ENCODE peak calls at places on chromosomes 5 and 9, in four cellular contexts. One of them, this sample, is unnamed.
A peak's percentile ranks its signal among the peaks of the same experiment; 100 is the strongest.

GRCh38 chr9:30773427-30773826 is 1611.0 kb upstream of the ACO1 start:
- DNase-seq in K562: no peak
- DNase-seq in GM12878: no peak
- DNase-seq in H1: no peak
- DNase-seq in this sample: no peak

GRCh38 chr5:68739752-68740151 is 354.1 kb upstream of the SLC30A5 start:
- DNase-seq in K562: no peak
- DNase-seq in H1: no peak
- DNase-seq in GM12878: peak; percentile 28
- DNase-seq in this sample: no peak

GRCh38 chr5:115068239-115069086 is 101.2 kb downstream of the TRIM36 start:
- DNase-seq in H1: no peak
- DNase-seq in GM12878: peak; percentile 57
- DNase-seq in K562: peak; percentile 24
- DNase-seq in this sample: peak; percentile 26

GRCh38 chr5:111930905-111931461 is 174.0 kb upstream of the NREP start:
- DNase-seq in GM12878: no peak
- DNase-seq in H1: no peak
- DNase-seq in K562: no peak
- DNase-seq in this sample: no peak

GRCh38 chr9:69325409-69326212 is 596 bp downstream of the ENTREP1 start:
- DNase-seq in K562: no peak
- DNase-seq in GM12878: no peak
- DNase-seq in H1: no peak
- DNase-seq in this sample: no peak

GRCh38 chr5:58800861-58801540 is 218.1 kb downstream of the RAB3C start:
- DNase-seq in H1: no peak
- DNase-seq in GM12878: no peak
- DNase-seq in K562: no peak
- DNase-seq in this sample: no peak

GRCh38 chr9:97312101-97312500 is 4.6 kb downstream of the CCDC180 start:
- DNase-seq in GM12878: no peak
- DNase-seq in H1: no peak
- DNase-seq in K562: no peak
- DNase-seq in this sample: no peak

GRCh38 chr5:176536132-176536901 is 885 bp downstream of the RNF44 start:
- DNase-seq in H1: no peak
- DNase-seq in GM12878: no peak
- DNase-seq in K562: peak; percentile 83
- DNase-seq in this sample: no peak

GRCh38 chr9:115998661-115999060 is 154.9 kb upstream of the PAPPA start:
- DNase-seq in GM12878: no peak
- DNase-seq in H1: no peak
- DNase-seq in K562: no peak
- DNase-seq in this sample: no peak

GRCh38 chr9:128899566-128900322 is 17.8 kb downstream of the LRRC8A start:
- DNase-seq in GM12878: no peak
- DNase-seq in K562: no peak
- DNase-seq in H1: no peak
- DNase-seq in this sample: no peak

GRCh38 chr9:131107760-131108159 is 11.4 kb downstream of the AIF1L start:
- DNase-seq in H1: no peak
- DNase-seq in GM12878: no peak
- DNase-seq in K562: no peak
- DNase-seq in this sample: no peak

GRCh38 chr5:41408676-41409443 is 101.5 kb downstream of the PLCXD3 start:
- DNase-seq in GM12878: no peak
- DNase-seq in K562: no peak
- DNase-seq in H1: no peak
- DNase-seq in this sample: no peak

GRCh38 chr9:121599186-121599871 is 52.1 kb upstream of the DAB2IP start:
- DNase-seq in GM12878: no peak
- DNase-seq in H1: peak; percentile 68
- DNase-seq in K562: no peak
- DNase-seq in this sample: peak; percentile 71

GRCh38 chr5:170497311-170498038 is 6.3 kb upstream of the KCNIP1 start:
- DNase-seq in K562: no peak
- DNase-seq in H1: no peak
- DNase-seq in GM12878: no peak
- DNase-seq in this sample: no peak

GRCh38 chr5:1745190-1745805 is 54.3 kb downstream of the MRPL36 start:
- DNase-seq in K562: no peak
- DNase-seq in GM12878: no peak
- DNase-seq in H1: no peak
- DNase-seq in this sample: no peak

GRCh38 chr9:20319241-20319640 is 303.1 kb downstream of the MLLT3 start:
- DNase-seq in H1: no peak
- DNase-seq in K562: no peak
- DNase-seq in GM12878: no peak
- DNase-seq in this sample: no peak

GRCh38 chr5:56520951-56521350 is 287.8 kb upstream of the ANKRD55 start:
- DNase-seq in H1: no peak
- DNase-seq in GM12878: no peak
- DNase-seq in K562: no peak
- DNase-seq in this sample: no peak

GRCh38 chr9:96461336-96461735 is 11.4 kb downstream of the HABP4 start:
- DNase-seq in GM12878: no peak
- DNase-seq in H1: no peak
- DNase-seq in K562: no peak
- DNase-seq in this sample: no peak

GRCh38 chr9:71844808-71845207 is 66.2 kb downstream of the ABHD17B start:
- DNase-seq in GM12878: no peak
- DNase-seq in K562: no peak
- DNase-seq in H1: no peak
- DNase-seq in this sample: no peak

GRCh38 chr9:87725900-87726709 is at the start of gene CTSL:
- DNase-seq in GM12878: no peak
- DNase-seq in K562: peak; percentile 86
- DNase-seq in H1: peak; percentile 85
- DNase-seq in this sample: peak; percentile 59

GRCh38 chr9:5650356-5651105 is 21.6 kb downstream of the RIC1 start:
- DNase-seq in GM12878: no peak
- DNase-seq in H1: no peak
- DNase-seq in K562: no peak
- DNase-seq in this sample: no peak

GRCh38 chr5:81397169-81397568 is 3.2 kb upstream of the ACOT12 start:
- DNase-seq in GM12878: no peak
- DNase-seq in K562: no peak
- DNase-seq in H1: no peak
- DNase-seq in this sample: no peak

GRCh38 chr5:168749391-168750100 is 170.4 kb upstream of the PANK3 start:
- DNase-seq in K562: no peak
- DNase-seq in GM12878: no peak
- DNase-seq in H1: no peak
- DNase-seq in this sample: no peak

GRCh38 chr5:168750926-168751325 is 171.8 kb upstream of the PANK3 start:
- DNase-seq in GM12878: no peak
- DNase-seq in K562: no peak
- DNase-seq in H1: no peak
- DNase-seq in this sample: no peak

GRCh38 chr5:168752012-168752411 is 172.8 kb upstream of the PANK3 start:
- DNase-seq in H1: no peak
- DNase-seq in K562: no peak
- DNase-seq in GM12878: no peak
- DNase-seq in this sample: no peak

GRCh38 chr5:168746893-168747640 is 167.9 kb upstream of the PANK3 start:
- DNase-seq in K562: no peak
- DNase-seq in GM12878: no peak
- DNase-seq in H1: no peak
- DNase-seq in this sample: no peak

DNA sequence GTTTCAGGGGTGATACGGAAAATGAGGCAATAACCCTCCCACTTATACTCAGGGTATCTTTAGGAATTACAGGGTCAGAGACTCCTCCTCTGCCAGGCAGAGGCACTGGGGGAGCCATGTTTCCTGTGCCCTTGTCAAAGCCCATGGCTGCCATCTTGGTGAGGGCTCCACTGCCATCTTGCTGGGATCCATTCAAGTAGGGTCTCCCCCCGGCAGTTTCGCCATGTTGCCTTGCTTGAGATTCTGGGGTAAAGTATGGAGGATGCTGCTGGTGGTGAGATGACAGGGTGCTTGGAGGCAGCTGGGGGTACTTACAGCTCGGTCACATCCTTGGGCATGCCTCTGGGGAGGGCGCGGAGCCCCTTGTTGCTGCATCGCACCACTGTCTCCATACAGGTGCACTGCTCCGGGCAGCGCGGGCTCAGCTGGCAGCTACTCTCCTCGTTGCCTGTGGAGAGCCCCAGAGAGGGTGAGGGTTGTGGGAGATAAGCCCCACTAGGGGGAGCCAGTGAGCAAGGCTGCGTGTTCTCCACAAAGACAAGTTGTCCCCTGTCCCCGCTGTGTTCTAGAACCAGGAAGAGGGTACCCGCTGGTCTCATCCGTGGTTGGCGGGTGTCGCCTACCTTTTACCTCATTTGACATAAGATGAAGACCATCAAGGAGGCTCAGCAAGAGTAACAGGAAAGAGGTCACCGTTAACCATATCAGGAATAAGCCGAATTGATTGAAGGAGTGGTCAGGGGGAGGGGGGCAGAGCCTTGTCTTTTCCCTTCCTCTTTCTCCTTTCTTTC is 169.0 kb upstream of the PANK3 start:
- DNase-seq in K562: peak; percentile 74
- DNase-seq in GM12878: no peak
- DNase-seq in H1: peak; percentile 68
- DNase-seq in this sample: peak; percentile 48
- TF ChIP-seq SP1 in K562: no peak
- TF ChIP-seq SP1 in GM12878: no peak
- TF ChIP-seq SP1 in H1: no peak
- TF ChIP-seq SP1 in this sample: no peak

GRCh38 chr9:135281661-135282000 is 194.2 kb downstream of the OLFM1 start:
- DNase-seq in H1: no peak
- DNase-seq in K562: no peak
- DNase-seq in GM12878: no peak
- DNase-seq in this sample: no peak

GRCh38 chr9:135282001-135282731 is 194.7 kb downstream of the OLFM1 start:
- DNase-seq in K562: no peak
- DNase-seq in GM12878: no peak
- DNase-seq in H1: no peak
- DNase-seq in this sample: peak; percentile 27

GRCh38 chr9:135280666-135281065 is 193.2 kb downstream of the OLFM1 start:
- DNase-seq in GM12878: no peak
- DNase-seq in H1: no peak
- DNase-seq in K562: no peak
- DNase-seq in this sample: no peak

GRCh38 chr9:135279834-135280393 is 192.4 kb downstream of the OLFM1 start:
- DNase-seq in H1: no peak
- DNase-seq in GM12878: no peak
- DNase-seq in K562: no peak
- DNase-seq in this sample: no peak

DNA sequence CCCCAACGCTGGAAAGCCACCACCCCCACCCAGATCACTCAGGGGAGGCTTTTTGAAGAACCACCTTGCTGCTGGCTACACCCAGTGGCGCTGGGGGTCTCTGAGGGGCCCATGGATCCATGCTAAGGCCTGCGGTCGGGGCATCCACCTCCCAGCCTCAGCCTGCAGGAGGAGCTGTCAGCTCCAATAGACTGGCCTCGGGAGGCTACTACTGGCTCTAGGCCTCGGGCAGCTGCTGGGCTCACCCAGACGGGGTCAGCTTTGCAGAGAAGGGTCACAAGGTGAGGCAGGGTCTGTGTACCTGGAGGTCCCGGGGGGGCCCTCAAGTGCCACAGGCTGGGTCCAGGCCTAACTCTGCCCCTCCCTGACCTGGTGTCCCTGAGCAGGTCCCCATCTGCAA is 193.7 kb downstream of the OLFM1 start:
- DNase-seq in GM12878: no peak
- DNase-seq in H1: no peak
- DNase-seq in K562: no peak
- DNase-seq in this sample: no peak
- TF ChIP-seq CTCF in GM12878: no peak
- TF ChIP-seq CTCF in H1: no peak
- TF ChIP-seq CTCF in K562: peak; percentile 22
- TF ChIP-seq CTCF in this sample: peak; percentile 34

GRCh38 chr5:142310803-142311202 is 14.0 kb downstream of the SPRY4 start:
- DNase-seq in K562: no peak
- DNase-seq in GM12878: no peak
- DNase-seq in H1: no peak
- DNase-seq in this sample: no peak

GRCh38 chr5:142306077-142306502 is 18.7 kb downstream of the SPRY4 start:
- DNase-seq in GM12878: no peak
- DNase-seq in K562: no peak
- DNase-seq in H1: no peak
- DNase-seq in this sample: no peak

GRCh38 chr5:142307491-142307890 is 17.3 kb downstream of the SPRY4 start:
- DNase-seq in K562: no peak
- DNase-seq in GM12878: no peak
- DNase-seq in H1: no peak
- DNase-seq in this sample: no peak

GRCh38 chr5:142309747-142310318 is 15.0 kb downstream of the SPRY4 start:
- DNase-seq in K562: no peak
- DNase-seq in H1: no peak
- DNase-seq in GM12878: no peak
- DNase-seq in this sample: no peak

DNA sequence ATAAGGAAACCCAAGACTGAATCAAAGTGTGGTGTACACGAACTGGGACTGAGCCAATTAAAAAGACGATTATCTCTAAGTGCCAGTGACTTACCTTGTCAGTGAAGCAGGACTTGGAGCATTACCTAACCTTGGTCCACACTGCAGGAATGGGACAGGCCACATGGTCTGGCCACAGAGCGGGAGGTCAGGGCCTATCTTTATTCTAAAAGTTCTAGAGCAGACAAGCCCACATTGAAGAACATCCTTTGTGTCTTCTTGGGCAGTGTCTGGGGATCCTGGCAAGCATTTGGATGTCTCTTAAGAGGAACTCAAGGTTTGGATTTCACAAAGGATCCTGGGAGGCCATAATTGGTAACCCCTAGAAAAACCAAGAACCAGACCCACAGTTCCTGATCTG is 16.5 kb downstream of the SPRY4 start:
- DNase-seq in H1: no peak
- DNase-seq in GM12878: no peak
- DNase-seq in K562: no peak
- DNase-seq in this sample: no peak
- H3K36me3 ChIP-seq in H1: peaks cover 26% of the 10 kb centered on the region
- H3K36me3 ChIP-seq in GM12878: no peaks in the 10 kb centered on the region
- H3K36me3 ChIP-seq in K562: peaks cover 34% of the 10 kb centered on the region
- H3K36me3 ChIP-seq in this sample: peaks cover 47% of the 10 kb centered on the region

GRCh38 chr9:99183616-99184015 is 38.1 kb downstream of the ALG2 start:
- DNase-seq in GM12878: no peak
- DNase-seq in H1: no peak
- DNase-seq in K562: no peak
- DNase-seq in this sample: no peak
- TF ChIP-seq SP1 in GM12878: no peak
- TF ChIP-seq SP1 in H1: no peak
- TF ChIP-seq SP1 in K562: no peak
- TF ChIP-seq SP1 in this sample: no peak

GRCh38 chr9:38017149-38017884 is 51.7 kb downstream of the SHB start:
- DNase-seq in H1: peak; percentile 97
- DNase-seq in K562: no peak
- DNase-seq in GM12878: no peak
- DNase-seq in this sample: no peak
- TF ChIP-seq CTCF in H1: peak; percentile 75
- TF ChIP-seq CTCF in K562: no peak
- TF ChIP-seq CTCF in GM12878: no peak
- TF ChIP-seq CTCF in this sample: no peak

GRCh38 chr9:133759146-133759900 is 21.2 kb upstream of the SARDH start:
- DNase-seq in K562: peak; percentile 79
- DNase-seq in H1: no peak
- DNase-seq in GM12878: no peak
- DNase-seq in this sample: peak; percentile 10
- H3K36me3 ChIP-seq in K562: no peaks in the 10 kb centered on the region
- H3K36me3 ChIP-seq in H1: no peaks in the 10 kb centered on the region
- H3K36me3 ChIP-seq in GM12878: peaks cover 8% of the 10 kb centered on the region
- H3K36me3 ChIP-seq in this sample: no peaks in the 10 kb centered on the region

GRCh38 chr9:120480707-120481106 is 99.3 kb downstream of the CDK5RAP2 start:
- DNase-seq in K562: no peak
- DNase-seq in GM12878: no peak
- DNase-seq in H1: no peak
- DNase-seq in this sample: no peak
- TF ChIP-seq SP1 in K562: no peak
- TF ChIP-seq SP1 in GM12878: no peak
- TF ChIP-seq SP1 in H1: no peak
- TF ChIP-seq SP1 in this sample: no peak